ENCODE peak calls at places on chromosomes 6 and 20, in seven cellular contexts. D is NCI-H774; P is CD4-positive, alpha-beta memory T cell; A is GM23248; X is activated T-helper 1 cell treated with anti-CD3 and anti-CD28 coated beads, Interleukin-12 subunit alpha, Interleukin-12 subunit beta, Interleukin-2, Interleukin-4 antibody, amounts not matched to agents 30 ng/mL and 10 ng/mL and 1 ng/mL, durations not matched to agents 14 hours and 24 hours and 36 hours; R is anterior cingulate cortex; M is foreskin fibroblast. U is an unnamed sample.

GRCh38 chr6:40957616-40958492 is 81.2 kb downstream of the UNC5CL start:
- DNase-seq in D (no peak), P (no peak), A (peak; percentile 92), X (no peak), R (no peak), M (peak; percentile 73), U (peak; percentile 96)

GRCh38 chr20:35823147-35823546 is 51.3 kb downstream of the PHF20 start:
- DNase-seq in D (no peak), P (no peak), A (no peak), X (no peak), R (no peak), M (no peak), U (no peak)

GRCh38 chr6:18242062-18242851 is 22.1 kb downstream of the DEK start:
- DNase-seq in D (no peak), P (no peak), A (peak; percentile 92), X (no peak), R (no peak), M (peak; percentile 94), U (peak; percentile 88)

GRCh38 chr6:99746261-99746895 is 139.7 kb downstream of the PRDM13 start:
- DNase-seq in D (peak; percentile 86), P (peak; percentile 60), A (peak; percentile 69), X (peak; percentile 45), R (peak; percentile 13), M (peak; percentile 81), U (peak; percentile 80)

GRCh38 chr20:5657190-5657872 is 92.9 kb upstream of the SHLD1 start:
- DNase-seq in D (no peak), P (no peak), A (peak; percentile 97), X (no peak), R (no peak), M (peak; percentile 89), U (peak; percentile 98)

GRCh38 chr20:63047946-63048345 is 41.2 kb upstream of the BHLHE23 start:
- DNase-seq in D (no peak), P (no peak), A (no peak), X (no peak), R (no peak), M (no peak), U (no peak)

GRCh38 chr6:38973178-38974057 is 75.2 kb upstream of the GLP1R start:
- DNase-seq in D (peak; percentile 55), P (peak; percentile 18), A (peak; percentile 72), X (no peak), R (no peak), M (peak; percentile 73), U (peak; percentile 66)

GRCh38 chr20:2379511-2380229 is 1.0 kb upstream of the TGM6 start:
- DNase-seq in D (no peak), P (peak; percentile 51), A (no peak), X (peak; percentile 13), R (no peak), M (no peak), U (no peak)

GRCh38 chr6:143205983-143206382 is 145.3 kb downstream of the AIG1 start:
- DNase-seq in D (no peak), P (no peak), A (peak; percentile 68), X (no peak), R (no peak), M (peak; percentile 50), U (peak; percentile 82)

GRCh38 chr6:158737082-158737709 is 82.0 kb downstream of the EZR start:
- DNase-seq in D (no peak), P (no peak), A (no peak), X (no peak), R (no peak), M (no peak), U (no peak)

GRCh38 chr6:26159417-26160273 is 72.4 kb downstream of the HFE start:
- DNase-seq in D (no peak), P (no peak), A (peak; percentile 59), X (no peak), R (no peak), M (peak; percentile 60), U (no peak)

GRCh38 chr6:447381-448165 is 56.0 kb downstream of the IRF4 start:
- DNase-seq in D (no peak), P (peak; percentile 12), A (no peak), X (peak; percentile 48), R (no peak), M (no peak), U (no peak)

GRCh38 chr20:47326718-47327137 is 29.8 kb downstream of the ZMYND8 start:
- DNase-seq in D (no peak), P (no peak), A (peak; percentile 52), X (no peak), R (no peak), M (peak; percentile 72), U (peak; percentile 36)

GRCh38 chr6:78629154-78629721 is 238.1 kb upstream of the IRAK1BP1 start:
- DNase-seq in D (no peak), P (no peak), A (peak; percentile 71), X (no peak), R (peak; percentile 2), M (peak; percentile 61), U (peak; percentile 43)

GRCh38 chr20:309306-309840 is 12.0 kb downstream of the ZCCHC3 start:
- DNase-seq in D (no peak), P (no peak), A (peak; percentile 57), X (no peak), R (no peak), M (peak; percentile 71), U (peak; percentile 48)

GRCh38 chr20:47489448-47489872 is 12.2 kb upstream of the NCOA3 start:
- DNase-seq in D (no peak), P (peak; percentile 55), A (no peak), X (peak; percentile 47), R (no peak), M (no peak), U (no peak)

GRCh38 chr6:143973097-143973979 is 34.7 kb downstream of the PLAGL1 start:
- DNase-seq in D (no peak), P (no peak), A (no peak), X (no peak), R (no peak), M (no peak), U (no peak)

GRCh38 chr20:46388945-46389344 is 17.5 kb downstream of the ELMO2 start:
- DNase-seq in D (no peak), P (no peak), A (no peak), X (no peak), R (no peak), M (no peak), U (no peak)

GRCh38 chr20:38272398-38272797 is 11.9 kb upstream of the KIAA1755 start:
- DNase-seq in D (no peak), P (no peak), A (peak; percentile 78), X (no peak), R (no peak), M (peak; percentile 74), U (peak; percentile 64)

GRCh38 chr6:69044534-69044933 is 409.5 kb downstream of the ADGRB3 start:
- DNase-seq in D (no peak), P (no peak), A (no peak), X (no peak), R (no peak), M (peak; percentile 29), U (no peak)

GRCh38 chr6:170369439-170369838 is 62.9 kb downstream of the FAM120B start:
- DNase-seq in D (no peak), P (no peak), A (no peak), X (no peak), R (no peak), M (no peak), U (no peak)

GRCh38 chr6:170091639-170092579 is 199.0 kb downstream of the DLL1 start:
- DNase-seq in D (no peak), P (no peak), A (no peak), X (no peak), R (no peak), M (no peak), U (no peak)

GRCh38 chr6:39111280-39111679 is 3.7 kb downstream of the SAYSD1 start:
- DNase-seq in D (no peak), P (peak; percentile 9), A (no peak), X (no peak), R (no peak), M (no peak), U (no peak)

GRCh38 chr20:59253325-59253724 is 47.1 kb upstream of the EDN3 start:
- DNase-seq in D (no peak), P (peak; percentile 62), A (no peak), X (no peak), R (no peak), M (no peak), U (no peak)

GRCh38 chr6:7150381-7151064 is 42.8 kb downstream of the RREB1 start:
- DNase-seq in D (no peak), P (no peak), A (no peak), X (no peak), R (no peak), M (no peak), U (no peak)

GRCh38 chr6:41538556-41539182 is 7.5 kb upstream of the FOXP4 start:
- DNase-seq in D (no peak), P (no peak), A (peak; percentile 31), X (no peak), R (no peak), M (peak; percentile 60), U (peak; percentile 61)